ENCODE peak calls at places on chromosomes 4 and X, in nine cellular contexts. R is Karpas-422, Q is GM23248, P is SK-N-SH, N is hepatocyte, W is HCT116, D is OCI-LY7, Z is GM23338, X is PC-3. E is an unnamed sample.

GRCh38 chr4:119632216-119632615 is 3.6 kb upstream of the PDE5A start:
- DNase-seq in R (no peak), Q (peak; percentile 82), P (no peak), N (no peak), W (no peak), D (no peak), Z (no peak), X (peak; percentile 64), E (no peak)

GRCh38 chrX:23554304-23554703 is 113.0 kb upstream of the PRDX4 start:
- DNase-seq in R (peak; percentile 72), Q (peak; percentile 53), P (peak; percentile 10), N (peak; percentile 72), W (peak; percentile 22), D (peak; percentile 9), Z (peak; percentile 55), X (peak; percentile 68), E (peak; percentile 29)

GRCh38 chrX:134246282-134246681 is 9.3 kb downstream of the CCDC160 start:
- DNase-seq in R (peak; percentile 49), Q (no peak), P (no peak), N (no peak), W (no peak), D (peak; percentile 18), Z (peak; percentile 47), X (peak; percentile 34), E (peak; percentile 15)

GRCh38 chr4:25943312-25943711 is 29.3 kb downstream of the SMIM20 start:
- DNase-seq in R (no peak), Q (no peak), P (no peak), N (no peak), W (no peak), D (no peak), Z (no peak), X (no peak), E (no peak)

GRCh38 chrX:136963973-136964372 is 69.8 kb downstream of the GPR101 start:
- DNase-seq in R (no peak), Q (no peak), P (no peak), N (no peak), W (no peak), D (no peak), Z (no peak), X (no peak), E (no peak)

GRCh38 chr4:120071192-120071795 is 4.6 kb upstream of the MAD2L1 start:
- DNase-seq in R (peak; percentile 78), Q (peak; percentile 73), P (peak; percentile 24), N (peak; percentile 65), W (peak; percentile 57), D (peak; percentile 73), Z (peak; percentile 64), X (peak; percentile 70), E (peak; percentile 74)

GRCh38 chr4:21887481-21887880 is 61.1 kb downstream of the KCNIP4 start:
- DNase-seq in R (no peak), Q (peak; percentile 58), P (no peak), N (no peak), W (no peak), D (no peak), Z (no peak), X (no peak), E (no peak)

GRCh38 chr4:31107362-31107761 is 387.2 kb downstream of the PCDH7 start:
- DNase-seq in R (no peak), Q (no peak), P (no peak), N (no peak), W (peak; percentile 54), D (no peak), Z (no peak), X (no peak), E (no peak)

GRCh38 chrX:30674799-30675198 is 21.6 kb downstream of the GK start:
- DNase-seq in R (no peak), Q (no peak), P (no peak), N (no peak), W (no peak), D (no peak), Z (no peak), X (no peak), E (no peak)

GRCh38 chrX:17689971-17690409 is 47.3 kb upstream of the SCML1 start:
- DNase-seq in R (peak; percentile 81), Q (peak; percentile 66), P (peak; percentile 61), N (peak; percentile 73), W (peak; percentile 16), D (peak; percentile 36), Z (peak; percentile 64), X (peak; percentile 77), E (peak; percentile 40)

GRCh38 chr4:123024710-123025109 is 102.3 kb upstream of the NUDT6 start:
- DNase-seq in R (no peak), Q (no peak), P (no peak), N (no peak), W (no peak), D (no peak), Z (no peak), X (no peak), E (no peak)

GRCh38 chr4:78787392-78788004 is 11.3 kb downstream of the BMP2K start:
- DNase-seq in R (no peak), Q (no peak), P (no peak), N (no peak), W (no peak), D (no peak), Z (no peak), X (no peak), E (no peak)

GRCh38 chr4:128727658-128728057 is 81.8 kb upstream of the JADE1 start:
- DNase-seq in R (no peak), Q (no peak), P (no peak), N (no peak), W (no peak), D (no peak), Z (no peak), X (no peak), E (no peak)

GRCh38 chr4:181372014-181372413 is 871.2 kb upstream of the TENM3 start:
- DNase-seq in R (no peak), Q (no peak), P (no peak), N (no peak), W (no peak), D (no peak), Z (peak; percentile 16), X (no peak), E (no peak)

GRCh38 chr4:31741321-31741720 is 1021.2 kb downstream of the PCDH7 start:
- DNase-seq in R (no peak), Q (no peak), P (no peak), N (no peak), W (no peak), D (no peak), Z (no peak), X (peak; percentile 18), E (no peak)

DNA sequence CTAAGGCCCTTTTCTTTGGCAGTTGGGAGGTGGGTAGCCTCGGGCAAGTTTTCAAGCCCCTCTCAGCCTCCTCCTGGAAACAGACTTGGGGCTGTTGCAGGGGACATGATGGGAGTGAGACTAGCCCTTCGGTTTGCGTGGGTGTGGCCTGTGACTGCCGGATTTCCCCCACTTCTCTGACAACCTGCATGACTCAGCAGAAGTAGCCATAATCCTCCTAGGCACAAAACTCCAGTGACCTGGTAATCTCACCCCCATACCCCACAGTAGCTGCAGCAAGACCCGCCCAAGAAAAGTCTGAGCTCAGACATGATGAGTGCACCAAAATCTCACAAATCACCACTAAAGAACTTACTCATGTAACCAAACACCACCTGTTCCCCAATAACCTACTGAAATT is 433.7 kb upstream of the AMOT start:
- DNase-seq in R (no peak), Q (no peak), P (no peak), N (no peak), W (no peak), D (no peak), Z (no peak), X (no peak), E (no peak)
- H3K9me2 ChIP-seq in R (no peaks in the 10 kb centered on the region), Q (no peaks in the 10 kb centered on the region), P (no peaks in the 10 kb centered on the region), N (no peaks in the 10 kb centered on the region), W (no peaks in the 10 kb centered on the region), D (no peaks in the 10 kb centered on the region), Z (no peaks in the 10 kb centered on the region), X (no peaks in the 10 kb centered on the region), E (no peaks in the 10 kb centered on the region)

GRCh38 chrX:40087574-40088298 is 10.0 kb downstream of the BCOR start:
- DNase-seq in R (no peak), Q (no peak), P (peak; percentile 24), N (no peak), W (no peak), D (no peak), Z (no peak), X (no peak), E (no peak)

GRCh38 chrX:40086569-40087335 is 11.0 kb downstream of the BCOR start:
- DNase-seq in R (no peak), Q (no peak), P (no peak), N (peak; percentile 60), W (no peak), D (no peak), Z (no peak), X (no peak), E (no peak)

GRCh38 chrX:40090050-40090804 is 7.5 kb downstream of the BCOR start:
- DNase-seq in R (no peak), Q (peak; percentile 49), P (peak; percentile 68), N (peak; percentile 46), W (no peak), D (peak; percentile 27), Z (no peak), X (no peak), E (no peak)

GRCh38 chrX:40088803-40089540 is 8.8 kb downstream of the BCOR start:
- DNase-seq in R (no peak), Q (no peak), P (no peak), N (no peak), W (no peak), D (no peak), Z (no peak), X (no peak), E (no peak)

DNA sequence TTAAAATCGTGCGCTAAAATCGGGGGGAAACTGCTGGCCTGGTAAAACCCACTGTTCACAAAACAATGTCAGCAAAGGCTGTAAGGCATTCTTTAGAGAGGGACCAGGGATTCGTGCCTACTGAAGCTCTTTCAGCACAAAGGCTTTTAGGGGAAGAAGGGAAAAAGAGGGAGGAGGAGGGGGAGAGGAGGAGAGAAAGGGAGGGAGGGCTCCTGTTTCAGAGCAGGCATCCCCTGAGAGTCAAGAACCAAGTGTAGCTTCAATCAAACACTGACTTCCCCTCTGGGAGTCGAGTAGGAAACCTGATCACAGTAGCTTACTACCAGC is 9.5 kb downstream of the BCOR start:
- DNase-seq in R (peak; percentile 43), Q (no peak), P (no peak), N (no peak), W (no peak), D (no peak), Z (peak; percentile 69), X (no peak), E (no peak)
- H3K4me1 ChIP-seq in R (peaks cover 100% of the 10 kb centered on the region), Q (peaks cover 7% of the 10 kb centered on the region), P (peaks cover 76% of the 10 kb centered on the region), N (peaks cover 95% of the 10 kb centered on the region), W (peaks cover 95% of the 10 kb centered on the region), D (peaks cover 90% of the 10 kb centered on the region), Z (peaks cover 47% of the 10 kb centered on the region), X (peaks cover 66% of the 10 kb centered on the region), E (peaks cover 4% of the 10 kb centered on the region)

GRCh38 chr4:145488310-145488709 is 6.7 kb downstream of the SMAD1 start:
- DNase-seq in R (no peak), Q (no peak), P (no peak), N (no peak), W (no peak), D (no peak), Z (no peak), X (no peak), E (peak; percentile 51)
- H3K9me2 ChIP-seq in R (no peaks in the 10 kb centered on the region), Q (no peaks in the 10 kb centered on the region), P (no peaks in the 10 kb centered on the region), N (no peaks in the 10 kb centered on the region), W (no peaks in the 10 kb centered on the region), D (no peaks in the 10 kb centered on the region), Z (no peaks in the 10 kb centered on the region), X (no peaks in the 10 kb centered on the region), E (no peaks in the 10 kb centered on the region)

DNA sequence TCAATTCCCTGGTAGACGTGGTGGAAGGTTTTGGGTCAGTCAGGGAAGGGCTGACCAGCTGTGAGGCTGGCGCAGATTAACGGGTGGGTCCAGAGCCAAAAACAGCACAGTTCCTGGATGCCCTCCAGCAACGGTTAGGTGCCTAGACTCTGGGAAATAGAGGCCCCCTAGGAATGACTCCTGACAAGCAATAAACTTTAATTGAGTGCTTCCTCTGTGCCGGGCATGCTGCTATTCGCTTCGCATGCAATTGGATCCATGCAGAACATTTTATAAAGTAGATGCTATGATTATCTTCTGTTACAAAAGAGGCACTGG is 36.0 kb downstream of the ETDC start:
- DNase-seq in R (no peak), Q (peak; percentile 61), P (peak; percentile 30), N (peak; percentile 26), W (no peak), D (no peak), Z (no peak), X (peak; percentile 34), E (no peak)
- H3K4me1 ChIP-seq in R (peaks cover 24% of the 10 kb centered on the region), Q (peaks cover 13% of the 10 kb centered on the region), P (peaks cover 20% of the 10 kb centered on the region), N (no peaks in the 10 kb centered on the region), W (peaks cover 11% of the 10 kb centered on the region), D (peaks cover 13% of the 10 kb centered on the region), Z (peaks cover 7% of the 10 kb centered on the region), X (peaks cover 30% of the 10 kb centered on the region), E (no peaks in the 10 kb centered on the region)